ENCODE peak calls at places on chromosome 6, in eight cellular contexts. Y is dorsolateral prefrontal cortex, J is ascending aorta, C is fibroblast of mammary gland, E is AG04450, F is fibroblast of the aortic adventitia, H is RWPE1, L is NB4. I is an unnamed sample.

GRCh38 chr6:33696538-33697518 is 14.7 kb downstream of the UQCC2 start:
- DNase-seq in Y (no peak), J (no peak), C (peak), E (peak), F (peak), H (no peak), L (peak), I (no peak)

GRCh38 chr6:109165392-109165964 is 70.2 kb downstream of the CEP57L1 start:
- DNase-seq in Y (no peak), J (no peak), C (peak), E (peak), F (peak), H (peak), L (peak), I (no peak)

GRCh38 chr6:431986-432385 is 40.4 kb downstream of the IRF4 start:
- DNase-seq in Y (no peak), J (no peak), C (peak), E (no peak), F (no peak), H (no peak), L (no peak), I (peak)

GRCh38 chr6:54515013-54515412 is 206.8 kb downstream of the TINAG start:
- DNase-seq in Y (no peak), J (no peak), C (peak), E (no peak), F (peak), H (peak), L (no peak), I (no peak)

GRCh38 chr6:110689275-110689935 is 125.9 kb downstream of the CDK19 start:
- DNase-seq in Y (no peak), J (no peak), C (no peak), E (no peak), F (no peak), H (no peak), L (no peak), I (no peak)

GRCh38 chr6:11714116-11714797 is 64.3 kb downstream of the ADTRP start:
- DNase-seq in Y (no peak), J (no peak), C (no peak), E (no peak), F (no peak), H (no peak), L (no peak), I (no peak)

GRCh38 chr6:74733830-74734591 is 471.8 kb downstream of the COL12A1 start:
- DNase-seq in Y (no peak), J (no peak), C (peak), E (no peak), F (peak), H (no peak), L (no peak), I (no peak)

GRCh38 chr6:128826606-128827005 is 56.3 kb upstream of the LAMA2 start:
- DNase-seq in Y (no peak), J (no peak), C (no peak), E (no peak), F (no peak), H (no peak), L (no peak), I (no peak)

GRCh38 chr6:163489584-163489983 is 75.1 kb downstream of the QKI start:
- DNase-seq in Y (no peak), J (no peak), C (peak), E (no peak), F (no peak), H (peak), L (no peak), I (no peak)

GRCh38 chr6:85372188-85372914 is 77.5 kb upstream of the NT5E start:
- DNase-seq in Y (no peak), J (no peak), C (peak), E (no peak), F (peak), H (no peak), L (peak), I (no peak)

GRCh38 chr6:138036111-138036510 is 71.1 kb downstream of the PERP start:
- DNase-seq in Y (no peak), J (no peak), C (no peak), E (no peak), F (no peak), H (peak), L (no peak), I (no peak)
- TF ChIP-seq CTCF in Y (no peak), J (no peak), C (no peak), E (no peak), F (no peak), H (no peak), L (no peak), I (no peak)

GRCh38 chr6:18491303-18492090 is 104.3 kb downstream of the RNF144B start:
- DNase-seq in Y (no peak), J (no peak), C (no peak), E (no peak), F (no peak), H (no peak), L (no peak), I (no peak)
- TF ChIP-seq CTCF in Y (no peak), J (no peak), C (no peak), E (no peak), F (no peak), H (no peak), L (no peak), I (no peak)

GRCh38 chr6:112571486-112571885 is 224.4 kb downstream of the RFPL4B start:
- DNase-seq in Y (no peak), J (no peak), C (peak), E (no peak), F (peak), H (no peak), L (no peak), I (no peak)
- TF ChIP-seq CTCF in Y (no peak), J (no peak), C (no peak), E (no peak), F (no peak), H (no peak), L (no peak), I (no peak)

DNA sequence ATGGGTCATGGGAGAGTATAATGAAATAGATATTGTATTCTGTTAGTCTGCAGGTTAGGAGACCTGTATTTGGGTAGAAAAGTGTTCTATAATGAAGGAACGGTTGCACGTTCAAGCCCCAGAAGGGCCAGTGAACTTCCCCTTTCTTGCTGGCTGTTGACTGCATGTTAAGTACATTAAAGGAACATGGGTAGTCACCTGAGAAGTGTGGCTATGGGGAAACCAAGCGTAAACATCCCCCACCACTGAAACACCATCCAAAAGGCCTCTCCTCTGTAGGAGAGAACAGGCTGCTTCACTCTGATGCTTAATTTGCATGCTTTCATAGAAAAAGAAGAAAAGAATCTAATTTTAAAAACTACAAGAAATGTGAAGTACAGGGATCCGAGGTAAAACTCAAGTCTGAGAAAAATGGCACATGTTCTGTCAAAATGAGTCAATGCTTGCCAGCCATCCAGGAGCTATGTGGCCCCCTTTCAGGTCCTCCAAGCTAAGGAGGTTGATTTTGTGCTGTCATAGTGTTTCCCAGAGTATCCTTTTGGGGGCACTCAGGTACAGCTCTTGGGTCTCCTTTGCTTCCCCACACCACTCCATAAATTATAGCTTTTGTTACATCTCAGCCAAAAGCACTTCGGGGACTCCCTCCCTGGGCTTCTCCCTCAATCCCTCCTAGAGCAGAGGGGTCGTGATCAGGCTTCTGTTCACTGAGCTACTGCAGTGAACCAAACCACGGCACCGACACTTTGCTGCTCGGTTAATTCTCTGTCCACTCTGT is 283.7 kb upstream of the AGPAT4 start:
- DNase-seq in Y (no peak), J (no peak), C (no peak), E (no peak), F (no peak), H (no peak), L (no peak), I (no peak)
- TF ChIP-seq CTCF in Y (no peak), J (no peak), C (no peak), E (no peak), F (no peak), H (no peak), L (no peak), I (no peak)

DNA sequence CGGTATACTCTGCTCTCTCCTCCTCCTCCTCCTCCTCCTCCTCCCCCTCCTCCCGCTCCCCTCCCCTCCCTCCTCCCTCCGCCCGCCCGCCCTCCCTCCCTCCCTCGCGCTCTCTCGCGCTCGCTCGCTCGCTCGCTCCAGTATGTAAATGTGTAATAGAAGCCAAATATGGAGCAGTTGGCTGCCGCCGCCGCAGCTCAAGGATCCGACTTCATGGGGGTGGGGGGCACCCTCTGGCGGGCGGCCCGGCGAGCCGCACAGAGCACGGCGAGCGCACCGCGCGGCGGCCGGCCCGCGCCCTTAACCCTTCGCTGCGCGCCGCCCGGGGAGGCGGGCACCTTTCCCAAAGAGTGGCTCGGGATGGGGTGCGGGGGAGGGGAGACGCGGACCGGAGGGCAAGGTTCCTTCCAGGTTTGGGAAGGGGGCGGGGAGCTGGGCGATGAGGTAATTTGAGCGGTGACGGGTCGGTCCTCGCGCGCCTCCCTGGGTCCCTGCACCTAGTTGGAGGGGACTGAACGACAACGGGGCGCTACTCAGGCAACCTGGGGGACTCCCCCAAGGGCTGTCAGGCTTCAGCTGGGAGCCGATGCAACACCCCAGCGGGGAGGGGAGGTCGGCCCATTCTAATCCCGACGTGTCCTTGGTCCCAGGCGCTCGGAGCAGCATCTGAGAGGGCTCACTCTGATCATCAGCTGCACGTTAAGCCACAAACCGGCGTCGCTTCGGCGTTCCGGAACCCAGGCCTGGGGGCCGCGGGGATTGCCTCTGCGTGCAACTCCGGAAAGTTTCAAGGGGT is 407 bp upstream of the ATXN1 start:
- DNase-seq in Y (peak), J (peak), C (peak), E (peak), F (peak), H (peak), L (peak), I (peak)
- TF ChIP-seq CTCF in Y (peak), J (peak), C (no peak), E (no peak), F (peak), H (peak), L (peak), I (no peak)

DNA sequence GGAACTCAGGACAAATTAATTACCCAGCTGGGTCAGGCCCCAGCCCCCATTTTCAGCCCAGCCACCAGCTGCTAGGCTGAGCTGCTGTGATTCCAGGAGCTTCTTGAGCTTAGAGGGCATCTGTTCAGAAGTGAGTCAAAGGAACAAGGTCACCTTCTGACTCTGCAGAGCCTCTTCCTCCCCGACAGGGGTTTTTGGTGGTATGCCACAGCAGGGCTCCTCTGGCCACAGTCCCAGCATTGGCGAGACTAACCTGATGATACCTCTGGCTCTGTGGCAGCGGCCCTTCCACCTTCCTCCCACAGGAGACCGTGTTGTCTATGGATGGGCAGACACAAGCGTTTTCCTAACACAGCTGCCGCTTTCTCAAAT is 39.7 kb downstream of the ZC3H12D start:
- DNase-seq in Y (no peak), J (peak), C (no peak), E (no peak), F (no peak), H (no peak), L (no peak), I (no peak)
- TF ChIP-seq CTCF in Y (no peak), J (no peak), C (no peak), E (no peak), F (no peak), H (no peak), L (no peak), I (no peak)

GRCh38 chr6:138509371-138509770 is 10.1 kb upstream of the NHSL1 start:
- DNase-seq in Y (peak), J (no peak), C (peak), E (no peak), F (peak), H (peak), L (peak), I (no peak)
- TF ChIP-seq CTCF in Y (peak), J (peak), C (peak), E (peak), F (peak), H (peak), L (peak), I (peak)

GRCh38 chr6:125584468-125584939 is 164.9 kb upstream of the HEY2 start:
- DNase-seq in Y (no peak), J (peak), C (no peak), E (no peak), F (no peak), H (no peak), L (no peak), I (no peak)
- TF ChIP-seq CTCF in Y (peak), J (peak), C (no peak), E (no peak), F (no peak), H (no peak), L (no peak), I (no peak)

GRCh38 chr6:20715135-20715806 is 181.0 kb downstream of the CDKAL1 start:
- DNase-seq in Y (no peak), J (no peak), C (no peak), E (no peak), F (peak), H (no peak), L (no peak), I (no peak)

GRCh38 chr6:20709451-20709850 is 175.2 kb downstream of the CDKAL1 start:
- DNase-seq in Y (no peak), J (no peak), C (no peak), E (no peak), F (no peak), H (no peak), L (no peak), I (no peak)

GRCh38 chr6:20711518-20711917 is 177.3 kb downstream of the CDKAL1 start:
- DNase-seq in Y (no peak), J (no peak), C (peak), E (no peak), F (peak), H (no peak), L (no peak), I (no peak)

GRCh38 chr6:20708367-20709124 is 174.3 kb downstream of the CDKAL1 start:
- DNase-seq in Y (no peak), J (no peak), C (no peak), E (no peak), F (peak), H (no peak), L (no peak), I (no peak)

DNA sequence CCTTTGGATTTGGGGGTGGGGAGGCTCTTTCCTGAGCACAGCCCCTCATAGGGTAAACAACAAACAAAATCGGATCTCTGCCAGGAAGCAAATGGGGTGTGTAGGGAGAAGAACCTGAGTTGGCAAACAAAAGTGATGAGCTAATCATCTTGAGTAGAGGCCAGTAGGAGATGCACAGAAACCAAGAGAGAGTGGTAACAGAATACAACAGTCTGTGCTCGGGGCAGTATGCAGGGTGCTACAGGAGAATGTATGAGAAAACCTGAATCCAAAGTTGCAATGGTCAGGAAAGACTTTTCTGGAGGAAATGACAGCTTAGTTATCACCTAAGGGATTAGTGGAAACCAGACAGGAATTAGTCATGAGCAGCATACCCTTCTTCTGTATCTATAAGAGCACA is 177.8 kb downstream of the CDKAL1 start:
- DNase-seq in Y (no peak), J (no peak), C (no peak), E (no peak), F (no peak), H (no peak), L (no peak), I (no peak)
- TF ChIP-seq CTCF in Y (no peak), J (no peak), C (no peak), E (no peak), F (no peak), H (no peak), L (no peak), I (no peak)

GRCh38 chr6:41088451-41088850 is 15.7 kb downstream of the NFYA start:
- DNase-seq in Y (no peak), J (no peak), C (no peak), E (no peak), F (no peak), H (no peak), L (no peak), I (no peak)

GRCh38 chr6:41090841-41091761 is 18.3 kb downstream of the NFYA start:
- DNase-seq in Y (no peak), J (no peak), C (no peak), E (no peak), F (no peak), H (no peak), L (no peak), I (no peak)

GRCh38 chr6:41097467-41098090 is 24.8 kb downstream of the NFYA start:
- DNase-seq in Y (peak), J (no peak), C (no peak), E (no peak), F (peak), H (no peak), L (no peak), I (no peak)

GRCh38 chr6:41093729-41094128 is 21.0 kb downstream of the NFYA start:
- DNase-seq in Y (no peak), J (no peak), C (peak), E (no peak), F (peak), H (no peak), L (no peak), I (no peak)

GRCh38 chr6:41092421-41093140 is 19.8 kb downstream of the NFYA start:
- DNase-seq in Y (no peak), J (no peak), C (peak), E (no peak), F (peak), H (no peak), L (peak), I (no peak)
- TF ChIP-seq CTCF in Y (no peak), J (no peak), C (peak), E (peak), F (peak), H (peak), L (peak), I (peak)

I was measured in natural killer cell.